ENCODE peak calls at places on chromosomes 7 and 10, in ten cellular contexts. One of them, this sample, is unnamed.

GRCh38 chr10:6048281-6049030 is 13.7 kb downstream of the IL2RA start:
- DNase-seq in stimulated activated CD4-positive, alpha-beta T cell treated with anti-CD3 and anti-CD28 coated beads, TNF-alpha, amount 100 ng/mL, for 4 hours: no peak
- DNase-seq in H7: no peak
- DNase-seq in hepatic stellate cell: no peak
- DNase-seq in stimulated activated CD8-positive, alpha-beta memory T cell treated with anti-CD3 and anti-CD28 coated beads, Interleukin-15, amount 100 ng/mL, for 24 hours: no peak
- DNase-seq in activated CD4-positive, alpha-beta T cell treated with anti-CD3 and anti-CD28 coated beads for 48 hours: no peak
- DNase-seq in GM23338: no peak
- DNase-seq in NCI-H187: no peak
- DNase-seq in Kasumi-1: no peak
- DNase-seq in AG09319: no peak
- DNase-seq in this sample: no peak

GRCh38 chr10:11562888-11563287 is 48.6 kb downstream of the USP6NL start:
- DNase-seq in stimulated activated CD4-positive, alpha-beta T cell treated with anti-CD3 and anti-CD28 coated beads, TNF-alpha, amount 100 ng/mL, for 4 hours: no peak
- DNase-seq in H7: no peak
- DNase-seq in stimulated activated CD8-positive, alpha-beta memory T cell treated with anti-CD3 and anti-CD28 coated beads, Interleukin-15, amount 100 ng/mL, for 24 hours: no peak
- DNase-seq in AG09319: no peak
- DNase-seq in NCI-H187: no peak
- DNase-seq in activated CD4-positive, alpha-beta T cell treated with anti-CD3 and anti-CD28 coated beads for 48 hours: no peak
- DNase-seq in hepatic stellate cell: no peak
- DNase-seq in GM23338: no peak
- DNase-seq in Kasumi-1: no peak
- DNase-seq in this sample: no peak

GRCh38 chr10:48946891-48947500 is 7.4 kb upstream of the LRRC18 start:
- DNase-seq in AG09319: no peak
- DNase-seq in hepatic stellate cell: no peak
- DNase-seq in Kasumi-1: no peak
- DNase-seq in H7: no peak
- DNase-seq in activated CD4-positive, alpha-beta T cell treated with anti-CD3 and anti-CD28 coated beads for 48 hours: no peak
- DNase-seq in GM23338: no peak
- DNase-seq in NCI-H187: no peak
- DNase-seq in stimulated activated CD8-positive, alpha-beta memory T cell treated with anti-CD3 and anti-CD28 coated beads, Interleukin-15, amount 100 ng/mL, for 24 hours: no peak
- DNase-seq in stimulated activated CD4-positive, alpha-beta T cell treated with anti-CD3 and anti-CD28 coated beads, TNF-alpha, amount 100 ng/mL, for 4 hours: no peak
- DNase-seq in this sample: no peak

GRCh38 chr10:126262971-126263370 is 125.3 kb downstream of the ADAM12 start:
- DNase-seq in NCI-H187: no peak
- DNase-seq in hepatic stellate cell: no peak
- DNase-seq in GM23338: no peak
- DNase-seq in activated CD4-positive, alpha-beta T cell treated with anti-CD3 and anti-CD28 coated beads for 48 hours: no peak
- DNase-seq in AG09319: no peak
- DNase-seq in stimulated activated CD8-positive, alpha-beta memory T cell treated with anti-CD3 and anti-CD28 coated beads, Interleukin-15, amount 100 ng/mL, for 24 hours: no peak
- DNase-seq in Kasumi-1: no peak
- DNase-seq in H7: no peak
- DNase-seq in stimulated activated CD4-positive, alpha-beta T cell treated with anti-CD3 and anti-CD28 coated beads, TNF-alpha, amount 100 ng/mL, for 4 hours: no peak
- DNase-seq in this sample: no peak

GRCh38 chr7:107179326-107180163 is 10.7 kb downstream of the HBP1 start:
- DNase-seq in GM23338: no peak
- DNase-seq in NCI-H187: no peak
- DNase-seq in activated CD4-positive, alpha-beta T cell treated with anti-CD3 and anti-CD28 coated beads for 48 hours: peak
- DNase-seq in stimulated activated CD8-positive, alpha-beta memory T cell treated with anti-CD3 and anti-CD28 coated beads, Interleukin-15, amount 100 ng/mL, for 24 hours: no peak
- DNase-seq in stimulated activated CD4-positive, alpha-beta T cell treated with anti-CD3 and anti-CD28 coated beads, TNF-alpha, amount 100 ng/mL, for 4 hours: no peak
- DNase-seq in Kasumi-1: no peak
- DNase-seq in hepatic stellate cell: no peak
- DNase-seq in H7: no peak
- DNase-seq in AG09319: no peak
- DNase-seq in this sample: no peak

GRCh38 chr7:47540387-47541093 is 41.4 kb downstream of the TNS3 start:
- DNase-seq in hepatic stellate cell: no peak
- DNase-seq in H7: no peak
- DNase-seq in AG09319: no peak
- DNase-seq in stimulated activated CD4-positive, alpha-beta T cell treated with anti-CD3 and anti-CD28 coated beads, TNF-alpha, amount 100 ng/mL, for 4 hours: no peak
- DNase-seq in GM23338: no peak
- DNase-seq in NCI-H187: no peak
- DNase-seq in activated CD4-positive, alpha-beta T cell treated with anti-CD3 and anti-CD28 coated beads for 48 hours: no peak
- DNase-seq in Kasumi-1: no peak
- DNase-seq in stimulated activated CD8-positive, alpha-beta memory T cell treated with anti-CD3 and anti-CD28 coated beads, Interleukin-15, amount 100 ng/mL, for 24 hours: no peak
- DNase-seq in this sample: no peak

GRCh38 chr10:102152545-102152890 is 329 bp downstream of the NOLC1 start:
- DNase-seq in Kasumi-1: peak
- DNase-seq in activated CD4-positive, alpha-beta T cell treated with anti-CD3 and anti-CD28 coated beads for 48 hours: peak
- DNase-seq in stimulated activated CD4-positive, alpha-beta T cell treated with anti-CD3 and anti-CD28 coated beads, TNF-alpha, amount 100 ng/mL, for 4 hours: peak
- DNase-seq in hepatic stellate cell: no peak
- DNase-seq in AG09319: no peak
- DNase-seq in GM23338: no peak
- DNase-seq in NCI-H187: no peak
- DNase-seq in stimulated activated CD8-positive, alpha-beta memory T cell treated with anti-CD3 and anti-CD28 coated beads, Interleukin-15, amount 100 ng/mL, for 24 hours: no peak
- DNase-seq in H7: no peak
- DNase-seq in this sample: peak

GRCh38 chr10:51439645-51440044 is 259.8 kb downstream of the CSTF2T start:
- DNase-seq in stimulated activated CD4-positive, alpha-beta T cell treated with anti-CD3 and anti-CD28 coated beads, TNF-alpha, amount 100 ng/mL, for 4 hours: no peak
- DNase-seq in hepatic stellate cell: no peak
- DNase-seq in Kasumi-1: no peak
- DNase-seq in activated CD4-positive, alpha-beta T cell treated with anti-CD3 and anti-CD28 coated beads for 48 hours: no peak
- DNase-seq in NCI-H187: no peak
- DNase-seq in stimulated activated CD8-positive, alpha-beta memory T cell treated with anti-CD3 and anti-CD28 coated beads, Interleukin-15, amount 100 ng/mL, for 24 hours: no peak
- DNase-seq in GM23338: no peak
- DNase-seq in AG09319: no peak
- DNase-seq in H7: no peak
- DNase-seq in this sample: no peak

GRCh38 chr10:50497758-50498157 is 126.0 kb downstream of the SGMS1 start:
- DNase-seq in H7: no peak
- DNase-seq in activated CD4-positive, alpha-beta T cell treated with anti-CD3 and anti-CD28 coated beads for 48 hours: no peak
- DNase-seq in AG09319: no peak
- DNase-seq in stimulated activated CD4-positive, alpha-beta T cell treated with anti-CD3 and anti-CD28 coated beads, TNF-alpha, amount 100 ng/mL, for 4 hours: no peak
- DNase-seq in NCI-H187: no peak
- DNase-seq in Kasumi-1: no peak
- DNase-seq in GM23338: no peak
- DNase-seq in stimulated activated CD8-positive, alpha-beta memory T cell treated with anti-CD3 and anti-CD28 coated beads, Interleukin-15, amount 100 ng/mL, for 24 hours: no peak
- DNase-seq in hepatic stellate cell: peak
- DNase-seq in this sample: no peak

GRCh38 chr7:145036592-145037386 is 200.9 kb upstream of the TPK1 start:
- DNase-seq in GM23338: peak
- DNase-seq in H7: no peak
- DNase-seq in hepatic stellate cell: no peak
- DNase-seq in stimulated activated CD4-positive, alpha-beta T cell treated with anti-CD3 and anti-CD28 coated beads, TNF-alpha, amount 100 ng/mL, for 4 hours: no peak
- DNase-seq in NCI-H187: peak
- DNase-seq in activated CD4-positive, alpha-beta T cell treated with anti-CD3 and anti-CD28 coated beads for 48 hours: peak
- DNase-seq in Kasumi-1: peak
- DNase-seq in stimulated activated CD8-positive, alpha-beta memory T cell treated with anti-CD3 and anti-CD28 coated beads, Interleukin-15, amount 100 ng/mL, for 24 hours: no peak
- DNase-seq in AG09319: no peak
- DNase-seq in this sample: peak

GRCh38 chr10:120048358-120048757 is 155.8 kb downstream of the SEC23IP start:
- DNase-seq in stimulated activated CD8-positive, alpha-beta memory T cell treated with anti-CD3 and anti-CD28 coated beads, Interleukin-15, amount 100 ng/mL, for 24 hours: no peak
- DNase-seq in activated CD4-positive, alpha-beta T cell treated with anti-CD3 and anti-CD28 coated beads for 48 hours: no peak
- DNase-seq in Kasumi-1: no peak
- DNase-seq in hepatic stellate cell: no peak
- DNase-seq in H7: no peak
- DNase-seq in GM23338: no peak
- DNase-seq in AG09319: no peak
- DNase-seq in stimulated activated CD4-positive, alpha-beta T cell treated with anti-CD3 and anti-CD28 coated beads, TNF-alpha, amount 100 ng/mL, for 4 hours: no peak
- DNase-seq in NCI-H187: no peak
- DNase-seq in this sample: no peak

GRCh38 chr7:111770116-111770515 is 207.8 kb upstream of the IMMP2L start:
- DNase-seq in H7: no peak
- DNase-seq in GM23338: no peak
- DNase-seq in AG09319: no peak
- DNase-seq in activated CD4-positive, alpha-beta T cell treated with anti-CD3 and anti-CD28 coated beads for 48 hours: no peak
- DNase-seq in stimulated activated CD4-positive, alpha-beta T cell treated with anti-CD3 and anti-CD28 coated beads, TNF-alpha, amount 100 ng/mL, for 4 hours: no peak
- DNase-seq in stimulated activated CD8-positive, alpha-beta memory T cell treated with anti-CD3 and anti-CD28 coated beads, Interleukin-15, amount 100 ng/mL, for 24 hours: no peak
- DNase-seq in Kasumi-1: no peak
- DNase-seq in NCI-H187: no peak
- DNase-seq in hepatic stellate cell: no peak
- DNase-seq in this sample: no peak

GRCh38 chr10:133167693-133168616 is 7.9 kb downstream of the KNDC1 start:
- DNase-seq in Kasumi-1: no peak
- DNase-seq in GM23338: no peak
- DNase-seq in hepatic stellate cell: no peak
- DNase-seq in AG09319: no peak
- DNase-seq in stimulated activated CD8-positive, alpha-beta memory T cell treated with anti-CD3 and anti-CD28 coated beads, Interleukin-15, amount 100 ng/mL, for 24 hours: no peak
- DNase-seq in H7: peak
- DNase-seq in stimulated activated CD4-positive, alpha-beta T cell treated with anti-CD3 and anti-CD28 coated beads, TNF-alpha, amount 100 ng/mL, for 4 hours: no peak
- DNase-seq in activated CD4-positive, alpha-beta T cell treated with anti-CD3 and anti-CD28 coated beads for 48 hours: no peak
- DNase-seq in NCI-H187: no peak
- DNase-seq in this sample: no peak

GRCh38 chr10:123883921-123884320 is 7.7 kb downstream of the CPXM2 start:
- DNase-seq in H7: no peak
- DNase-seq in AG09319: no peak
- DNase-seq in stimulated activated CD8-positive, alpha-beta memory T cell treated with anti-CD3 and anti-CD28 coated beads, Interleukin-15, amount 100 ng/mL, for 24 hours: no peak
- DNase-seq in NCI-H187: no peak
- DNase-seq in Kasumi-1: no peak
- DNase-seq in stimulated activated CD4-positive, alpha-beta T cell treated with anti-CD3 and anti-CD28 coated beads, TNF-alpha, amount 100 ng/mL, for 4 hours: no peak
- DNase-seq in GM23338: no peak
- DNase-seq in hepatic stellate cell: no peak
- DNase-seq in activated CD4-positive, alpha-beta T cell treated with anti-CD3 and anti-CD28 coated beads for 48 hours: no peak
- DNase-seq in this sample: no peak

GRCh38 chr7:92639213-92639896 is 49.2 kb upstream of the FAM133B start:
- DNase-seq in GM23338: no peak
- DNase-seq in H7: no peak
- DNase-seq in NCI-H187: no peak
- DNase-seq in AG09319: no peak
- DNase-seq in Kasumi-1: peak
- DNase-seq in stimulated activated CD8-positive, alpha-beta memory T cell treated with anti-CD3 and anti-CD28 coated beads, Interleukin-15, amount 100 ng/mL, for 24 hours: no peak
- DNase-seq in activated CD4-positive, alpha-beta T cell treated with anti-CD3 and anti-CD28 coated beads for 48 hours: peak
- DNase-seq in hepatic stellate cell: no peak
- DNase-seq in stimulated activated CD4-positive, alpha-beta T cell treated with anti-CD3 and anti-CD28 coated beads, TNF-alpha, amount 100 ng/mL, for 4 hours: no peak
- DNase-seq in this sample: no peak

GRCh38 chr10:71820966-71821365 is 30.1 kb downstream of the PSAP start:
- DNase-seq in NCI-H187: no peak
- DNase-seq in Kasumi-1: no peak
- DNase-seq in GM23338: no peak
- DNase-seq in H7: no peak
- DNase-seq in AG09319: no peak
- DNase-seq in stimulated activated CD8-positive, alpha-beta memory T cell treated with anti-CD3 and anti-CD28 coated beads, Interleukin-15, amount 100 ng/mL, for 24 hours: no peak
- DNase-seq in hepatic stellate cell: no peak
- DNase-seq in stimulated activated CD4-positive, alpha-beta T cell treated with anti-CD3 and anti-CD28 coated beads, TNF-alpha, amount 100 ng/mL, for 4 hours: no peak
- DNase-seq in activated CD4-positive, alpha-beta T cell treated with anti-CD3 and anti-CD28 coated beads for 48 hours: no peak
- DNase-seq in this sample: no peak

This sample was measured in SJCRH30.